ENCODE peak calls at places on chromosomes 1 and 21, in seven cellular contexts. One of them, this sample, is unnamed.

GRCh38 chr1:59601032-59601431 is 213.7 kb upstream of the HOOK1 start:
- DNase-seq in neural crest cell: no peak
- DNase-seq in A549: no peak
- DNase-seq in NCI-H524: no peak
- DNase-seq in GM18507: no peak
- DNase-seq in stimulated activated CD4-positive, alpha-beta T cell treated with anti-CD3 and anti-CD28 coated beads, TNF-alpha, amount 100 ng/mL, for 48 hours: no peak
- DNase-seq in ecto neural progenitor cell: no peak
- DNase-seq in this sample: no peak

GRCh38 chr1:217089239-217090014 is 366.2 kb upstream of the ESRRG start:
- DNase-seq in neural crest cell: peak
- DNase-seq in A549: peak
- DNase-seq in NCI-H524: peak
- DNase-seq in GM18507: no peak
- DNase-seq in stimulated activated CD4-positive, alpha-beta T cell treated with anti-CD3 and anti-CD28 coated beads, TNF-alpha, amount 100 ng/mL, for 48 hours: no peak
- DNase-seq in ecto neural progenitor cell: peak
- DNase-seq in this sample: no peak

GRCh38 chr1:77683836-77684148 is 1.3 kb upstream of the ZZZ3 start:
- DNase-seq in neural crest cell: no peak
- DNase-seq in A549: no peak
- DNase-seq in NCI-H524: no peak
- DNase-seq in GM18507: no peak
- DNase-seq in stimulated activated CD4-positive, alpha-beta T cell treated with anti-CD3 and anti-CD28 coated beads, TNF-alpha, amount 100 ng/mL, for 48 hours: no peak
- DNase-seq in ecto neural progenitor cell: no peak
- DNase-seq in this sample: no peak

GRCh38 chr1:160258177-160258798 is 4.1 kb downstream of the DCAF8 start:
- DNase-seq in neural crest cell: no peak
- DNase-seq in A549: no peak
- DNase-seq in NCI-H524: no peak
- DNase-seq in GM18507: no peak
- DNase-seq in stimulated activated CD4-positive, alpha-beta T cell treated with anti-CD3 and anti-CD28 coated beads, TNF-alpha, amount 100 ng/mL, for 48 hours: no peak
- DNase-seq in ecto neural progenitor cell: no peak
- DNase-seq in this sample: no peak

GRCh38 chr1:101588677-101589076 is 351.9 kb downstream of the S1PR1 start:
- DNase-seq in neural crest cell: no peak
- DNase-seq in A549: no peak
- DNase-seq in NCI-H524: no peak
- DNase-seq in GM18507: no peak
- DNase-seq in stimulated activated CD4-positive, alpha-beta T cell treated with anti-CD3 and anti-CD28 coated beads, TNF-alpha, amount 100 ng/mL, for 48 hours: no peak
- DNase-seq in ecto neural progenitor cell: no peak
- DNase-seq in this sample: no peak

GRCh38 chr1:53341961-53342707 is 14.3 kb upstream of the LRP8 start:
- DNase-seq in neural crest cell: no peak
- DNase-seq in A549: no peak
- DNase-seq in NCI-H524: no peak
- DNase-seq in GM18507: no peak
- DNase-seq in stimulated activated CD4-positive, alpha-beta T cell treated with anti-CD3 and anti-CD28 coated beads, TNF-alpha, amount 100 ng/mL, for 48 hours: no peak
- DNase-seq in ecto neural progenitor cell: peak
- DNase-seq in this sample: peak

GRCh38 chr21:41750532-41751151 is 16.2 kb downstream of the RIPK4 start:
- DNase-seq in neural crest cell: no peak
- DNase-seq in A549: no peak
- DNase-seq in NCI-H524: no peak
- DNase-seq in GM18507: no peak
- DNase-seq in stimulated activated CD4-positive, alpha-beta T cell treated with anti-CD3 and anti-CD28 coated beads, TNF-alpha, amount 100 ng/mL, for 48 hours: no peak
- DNase-seq in ecto neural progenitor cell: peak
- DNase-seq in this sample: no peak

GRCh38 chr1:198919667-198920398 is 281.0 kb downstream of the PTPRC start:
- DNase-seq in neural crest cell: no peak
- DNase-seq in A549: no peak
- DNase-seq in NCI-H524: no peak
- DNase-seq in GM18507: no peak
- DNase-seq in stimulated activated CD4-positive, alpha-beta T cell treated with anti-CD3 and anti-CD28 coated beads, TNF-alpha, amount 100 ng/mL, for 48 hours: no peak
- DNase-seq in ecto neural progenitor cell: no peak
- DNase-seq in this sample: no peak

GRCh38 chr1:151058682-151059341 is 610 bp downstream of the CDC42SE1 start:
- DNase-seq in neural crest cell: no peak
- DNase-seq in A549: no peak
- DNase-seq in NCI-H524: peak
- DNase-seq in GM18507: no peak
- DNase-seq in stimulated activated CD4-positive, alpha-beta T cell treated with anti-CD3 and anti-CD28 coated beads, TNF-alpha, amount 100 ng/mL, for 48 hours: no peak
- DNase-seq in ecto neural progenitor cell: no peak
- DNase-seq in this sample: peak

GRCh38 chr1:20481158-20481617 is 4.8 kb downstream of the CAMK2N1 start:
- DNase-seq in neural crest cell: no peak
- DNase-seq in A549: no peak
- DNase-seq in NCI-H524: no peak
- DNase-seq in GM18507: no peak
- DNase-seq in stimulated activated CD4-positive, alpha-beta T cell treated with anti-CD3 and anti-CD28 coated beads, TNF-alpha, amount 100 ng/mL, for 48 hours: no peak
- DNase-seq in ecto neural progenitor cell: no peak
- DNase-seq in this sample: no peak

GRCh38 chr1:223886516-223886921 is 40.8 kb upstream of the TP53BP2 start:
- DNase-seq in neural crest cell: no peak
- DNase-seq in A549: no peak
- DNase-seq in NCI-H524: no peak
- DNase-seq in GM18507: no peak
- DNase-seq in stimulated activated CD4-positive, alpha-beta T cell treated with anti-CD3 and anti-CD28 coated beads, TNF-alpha, amount 100 ng/mL, for 48 hours: no peak
- DNase-seq in ecto neural progenitor cell: no peak
- DNase-seq in this sample: no peak

GRCh38 chr21:42515708-42516502 is 2.3 kb downstream of the SLC37A1 start:
- DNase-seq in neural crest cell: no peak
- DNase-seq in A549: no peak
- DNase-seq in NCI-H524: no peak
- DNase-seq in GM18507: no peak
- DNase-seq in stimulated activated CD4-positive, alpha-beta T cell treated with anti-CD3 and anti-CD28 coated beads, TNF-alpha, amount 100 ng/mL, for 48 hours: no peak
- DNase-seq in ecto neural progenitor cell: no peak
- DNase-seq in this sample: peak

GRCh38 chr1:39434797-39435395 is 56.5 kb upstream of the BMP8A start:
- DNase-seq in neural crest cell: no peak
- DNase-seq in A549: no peak
- DNase-seq in NCI-H524: no peak
- DNase-seq in GM18507: no peak
- DNase-seq in stimulated activated CD4-positive, alpha-beta T cell treated with anti-CD3 and anti-CD28 coated beads, TNF-alpha, amount 100 ng/mL, for 48 hours: no peak
- DNase-seq in ecto neural progenitor cell: no peak
- DNase-seq in this sample: no peak

GRCh38 chr1:42815938-42816599 is 853 bp upstream of the ERMAP start:
- DNase-seq in neural crest cell: no peak
- DNase-seq in A549: no peak
- DNase-seq in NCI-H524: peak
- DNase-seq in GM18507: no peak
- DNase-seq in stimulated activated CD4-positive, alpha-beta T cell treated with anti-CD3 and anti-CD28 coated beads, TNF-alpha, amount 100 ng/mL, for 48 hours: no peak
- DNase-seq in ecto neural progenitor cell: no peak
- DNase-seq in this sample: no peak

GRCh38 chr1:229874150-229874549 is 192.9 kb upstream of the GALNT2 start:
- DNase-seq in neural crest cell: no peak
- DNase-seq in A549: no peak
- DNase-seq in NCI-H524: no peak
- DNase-seq in GM18507: no peak
- DNase-seq in stimulated activated CD4-positive, alpha-beta T cell treated with anti-CD3 and anti-CD28 coated beads, TNF-alpha, amount 100 ng/mL, for 48 hours: no peak
- DNase-seq in ecto neural progenitor cell: no peak
- DNase-seq in this sample: no peak

GRCh38 chr21:42315296-42315891 is at the start of gene TFF3:
- DNase-seq in neural crest cell: no peak
- DNase-seq in A549: no peak
- DNase-seq in NCI-H524: peak
- DNase-seq in GM18507: no peak
- DNase-seq in stimulated activated CD4-positive, alpha-beta T cell treated with anti-CD3 and anti-CD28 coated beads, TNF-alpha, amount 100 ng/mL, for 48 hours: no peak
- DNase-seq in ecto neural progenitor cell: peak
- DNase-seq in this sample: peak

GRCh38 chr1:85047472-85048295 is 616 bp downstream of the MCOLN3 start:
- DNase-seq in neural crest cell: peak
- DNase-seq in A549: peak
- DNase-seq in NCI-H524: peak
- DNase-seq in GM18507: no peak
- DNase-seq in stimulated activated CD4-positive, alpha-beta T cell treated with anti-CD3 and anti-CD28 coated beads, TNF-alpha, amount 100 ng/mL, for 48 hours: no peak
- DNase-seq in ecto neural progenitor cell: peak
- DNase-seq in this sample: no peak

GRCh38 chr1:231693361-231694080 is 66.9 kb downstream of the DISC1 start:
- DNase-seq in neural crest cell: no peak
- DNase-seq in A549: no peak
- DNase-seq in NCI-H524: peak
- DNase-seq in GM18507: no peak
- DNase-seq in stimulated activated CD4-positive, alpha-beta T cell treated with anti-CD3 and anti-CD28 coated beads, TNF-alpha, amount 100 ng/mL, for 48 hours: no peak
- DNase-seq in ecto neural progenitor cell: no peak
- DNase-seq in this sample: no peak

This sample was measured in ureter.